ENCODE peak calls at places on chromosomes 5 and 9, in eight cellular contexts. G is upper lobe of right lung, Z is kidney, W is lower lobe of right lung, A is mammary epithelial cell, L is astrocyte, V is PC-9, I is kidney epithelial cell. X is an unnamed sample.

GRCh38 chr5:72235725-72236124 is 84.3 kb downstream of the MRPS27 start:
- DNase-seq in G (no peak), Z (no peak), W (no peak), A (no peak), L (no peak), V (no peak), I (no peak), X (no peak)

GRCh38 chr5:142522983-142523382 is 162.9 kb downstream of the FGF1 start:
- DNase-seq in G (no peak), Z (no peak), W (no peak), A (no peak), L (no peak), V (no peak), I (no peak), X (no peak)

GRCh38 chr5:123132330-123132729 is 43.3 kb downstream of the PRDM6 start:
- DNase-seq in G (no peak), Z (no peak), W (no peak), A (no peak), L (no peak), V (no peak), I (no peak), X (no peak)

GRCh38 chr5:154945695-154946301 is 4.9 kb downstream of the MRPL22 start:
- DNase-seq in G (no peak), Z (no peak), W (no peak), A (no peak), L (no peak), V (no peak), I (no peak), X (no peak)

GRCh38 chr9:81685763-81686613 is 3.4 kb downstream of the TLE1 start:
- DNase-seq in G (no peak), Z (no peak), W (no peak), A (peak; percentile 17), L (peak; percentile 26), V (peak; percentile 13), I (no peak), X (no peak)

GRCh38 chr9:95063300-95063699 is 254.2 kb downstream of the FANCC start:
- DNase-seq in G (no peak), Z (no peak), W (no peak), A (no peak), L (no peak), V (no peak), I (no peak), X (no peak)

GRCh38 chr9:137446851-137447471 is 5.8 kb upstream of the ENTPD8 start:
- DNase-seq in G (no peak), Z (peak; percentile 67), W (peak; percentile 54), A (no peak), L (no peak), V (no peak), I (no peak), X (no peak)

GRCh38 chr9:89781838-89782237 is 177.0 kb downstream of the GADD45G start:
- DNase-seq in G (no peak), Z (no peak), W (no peak), A (no peak), L (no peak), V (no peak), I (no peak), X (no peak)

GRCh38 chr5:154829589-154830218 is 20.7 kb downstream of the FAXDC2 start:
- DNase-seq in G (peak; percentile 71), Z (no peak), W (peak; percentile 52), A (peak; percentile 97), L (peak; percentile 23), V (peak; percentile 76), I (peak; percentile 56), X (no peak)

GRCh38 chr5:16727937-16728336 is 111.1 kb upstream of the RETREG1 start:
- DNase-seq in G (no peak), Z (peak; percentile 82), W (peak; percentile 51), A (no peak), L (no peak), V (no peak), I (no peak), X (no peak)

GRCh38 chr9:19999491-20000057 is 210.7 kb upstream of the SLC24A2 start:
- DNase-seq in G (no peak), Z (no peak), W (no peak), A (peak; percentile 96), L (peak; percentile 89), V (no peak), I (peak; percentile 90), X (peak; percentile 51)

GRCh38 chr5:177116631-177117373 is 16.8 kb upstream of the NSD1 start:
- DNase-seq in G (peak; percentile 93), Z (peak; percentile 97), W (peak; percentile 92), A (peak; percentile 40), L (peak; percentile 75), V (no peak), I (no peak), X (no peak)

GRCh38 chr5:14199902-14200301 is 56.8 kb downstream of the TRIO start:
- DNase-seq in G (no peak), Z (peak; percentile 42), W (no peak), A (no peak), L (no peak), V (no peak), I (no peak), X (no peak)

GRCh38 chr9:81456431-81456970 is 232.8 kb downstream of the TLE1 start:
- DNase-seq in G (no peak), Z (no peak), W (no peak), A (no peak), L (peak; percentile 89), V (no peak), I (no peak), X (no peak)

GRCh38 chr5:18968966-18969365 is 1019.0 kb downstream of the CDH18 start:
- DNase-seq in G (no peak), Z (no peak), W (no peak), A (peak; percentile 54), L (no peak), V (peak; percentile 44), I (no peak), X (no peak)

GRCh38 chr9:98888794-98889495 is 54.8 kb upstream of the COL15A1 start:
- DNase-seq in G (no peak), Z (no peak), W (no peak), A (no peak), L (peak; percentile 45), V (no peak), I (no peak), X (no peak)

GRCh38 chr5:122316652-122317051 is 4.6 kb downstream of the SNCAIP start:
- DNase-seq in G (no peak), Z (no peak), W (no peak), A (no peak), L (no peak), V (no peak), I (no peak), X (no peak)

GRCh38 chr9:14245901-14246525 is 67.9 kb downstream of the NFIB start:
- DNase-seq in G (no peak), Z (no peak), W (no peak), A (no peak), L (peak; percentile 86), V (no peak), I (no peak), X (no peak)

GRCh38 chr5:1359031-1359645 is 14.2 kb upstream of the CLPTM1L start:
- DNase-seq in G (no peak), Z (no peak), W (no peak), A (no peak), L (no peak), V (no peak), I (no peak), X (no peak)

DNA sequence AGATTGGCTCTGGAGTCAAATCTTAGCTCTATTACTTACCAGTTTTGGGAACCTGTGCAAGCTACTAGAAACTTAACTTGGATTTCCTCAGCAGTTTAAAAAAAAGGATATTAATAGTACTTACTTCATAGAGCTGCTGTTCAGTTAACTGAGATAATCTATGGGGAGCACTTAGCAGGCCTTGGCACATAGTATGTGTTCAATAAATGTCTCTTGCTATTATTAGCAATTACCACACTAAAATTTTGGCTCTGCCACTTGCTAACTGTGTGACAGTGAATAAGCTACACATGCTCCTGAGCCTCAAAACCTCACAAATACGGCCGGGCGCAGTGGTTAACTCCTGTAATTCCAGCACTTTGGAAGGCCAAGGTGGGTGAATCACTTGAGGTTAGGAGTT is 55.9 kb downstream of the CDK5RAP2 start:
- DNase-seq in G (no peak), Z (no peak), W (no peak), A (no peak), L (no peak), V (no peak), I (no peak), X (no peak)
- H3K36me3 ChIP-seq in G (peaks cover 67% of the 10 kb centered on the region), Z (peaks cover 24% of the 10 kb centered on the region), W (peaks cover 74% of the 10 kb centered on the region), A (peaks cover 18% of the 10 kb centered on the region), L (peaks cover 36% of the 10 kb centered on the region), V (peaks cover 25% of the 10 kb centered on the region), I (peaks cover 1% of the 10 kb centered on the region), X (peaks cover 82% of the 10 kb centered on the region)

GRCh38 chr5:158720316-158720715 is 379.4 kb downstream of the EBF1 start:
- DNase-seq in G (no peak), Z (no peak), W (no peak), A (no peak), L (no peak), V (no peak), I (no peak), X (no peak)
- H3K36me3 ChIP-seq in G (no peaks in the 10 kb centered on the region), Z (no peaks in the 10 kb centered on the region), W (no peaks in the 10 kb centered on the region), A (no peaks in the 10 kb centered on the region), L (no peaks in the 10 kb centered on the region), V (no peaks in the 10 kb centered on the region), I (no peaks in the 10 kb centered on the region), X (no peaks in the 10 kb centered on the region)

DNA sequence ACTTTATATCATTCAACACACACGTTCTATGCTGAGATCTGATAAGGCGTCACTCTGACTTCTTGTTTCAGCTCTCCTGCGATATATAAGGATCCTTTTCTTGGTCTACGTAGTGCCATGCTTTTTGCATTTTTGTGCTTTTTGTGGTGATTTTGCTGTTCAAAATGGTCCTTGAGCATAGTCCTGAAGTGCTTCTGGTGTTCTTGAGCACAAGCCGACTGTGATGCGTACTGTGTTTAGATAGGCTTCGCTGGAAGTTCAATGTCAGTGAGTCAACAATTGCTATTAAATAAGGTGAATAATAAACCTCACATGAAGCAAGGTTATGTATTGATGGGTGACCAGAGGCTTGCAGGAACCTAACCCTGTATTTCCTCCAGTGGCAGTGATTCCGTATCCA is 46.8 kb downstream of the ACO1 start:
- DNase-seq in G (no peak), Z (no peak), W (no peak), A (no peak), L (peak; percentile 32), V (no peak), I (no peak), X (no peak)
- H3K36me3 ChIP-seq in G (peaks cover 84% of the 10 kb centered on the region), Z (peaks cover 57% of the 10 kb centered on the region), W (peaks cover 90% of the 10 kb centered on the region), A (peaks cover 15% of the 10 kb centered on the region), L (peaks cover 36% of the 10 kb centered on the region), V (no peaks in the 10 kb centered on the region), I (peaks cover 4% of the 10 kb centered on the region), X (peaks cover 38% of the 10 kb centered on the region)

GRCh38 chr9:128626181-128626580 is 30.5 kb downstream of the DYNC2I2 start:
- DNase-seq in G (no peak), Z (no peak), W (peak; percentile 22), A (no peak), L (no peak), V (no peak), I (no peak), X (no peak)

GRCh38 chr9:128627127-128627715 is 29.4 kb downstream of the DYNC2I2 start:
- DNase-seq in G (no peak), Z (no peak), W (peak; percentile 34), A (no peak), L (no peak), V (no peak), I (no peak), X (no peak)

GRCh38 chr9:128628471-128629048 is 28.1 kb downstream of the DYNC2I2 start:
- DNase-seq in G (no peak), Z (peak; percentile 74), W (peak; percentile 45), A (no peak), L (no peak), V (peak; percentile 53), I (no peak), X (no peak)

GRCh38 chr9:128629136-128629535 is 27.5 kb downstream of the DYNC2I2 start:
- DNase-seq in G (no peak), Z (no peak), W (peak; percentile 30), A (no peak), L (no peak), V (no peak), I (no peak), X (no peak)

GRCh38 chr9:128627906-128628305 is 28.7 kb downstream of the DYNC2I2 start:
- DNase-seq in G (no peak), Z (no peak), W (peak; percentile 28), A (no peak), L (no peak), V (no peak), I (no peak), X (no peak)
- H3K36me3 ChIP-seq in G (peaks cover 100% of the 10 kb centered on the region), Z (peaks cover 81% of the 10 kb centered on the region), W (peaks cover 100% of the 10 kb centered on the region), A (peaks cover 46% of the 10 kb centered on the region), L (peaks cover 50% of the 10 kb centered on the region), V (no peaks in the 10 kb centered on the region), I (peaks cover 8% of the 10 kb centered on the region), X (peaks cover 91% of the 10 kb centered on the region)

X was measured in DND-41.